ENCODE peak calls at places on chromosomes 5 and 9, in nine cellular contexts. E is MM.1S, C is left ventricle myocardium inferior, F is astrocyte of the spinal cord, I is GM23248, Z is fibroblast of pulmonary artery, Y is A549, H is neuronal stem cell, S is H7. J is an unnamed sample.

GRCh38 chr9:88593537-88594185 is 58.7 kb downstream of the NXNL2 start:
- DNase-seq in E (peak), C (no peak), F (peak), I (peak), Z (peak), Y (peak), H (peak), S (no peak), J (peak)

GRCh38 chr9:2053883-2054845 is 39.0 kb downstream of the SMARCA2 start:
- DNase-seq in E (peak), C (no peak), F (peak), I (peak), Z (peak), Y (no peak), H (no peak), S (no peak), J (peak)

GRCh38 chr5:77066191-77066590 is 20.9 kb downstream of the ZBED3 start:
- DNase-seq in E (no peak), C (no peak), F (no peak), I (no peak), Z (no peak), Y (no peak), H (no peak), S (no peak), J (no peak)

GRCh38 chr5:136062563-136063274 is 33.9 kb downstream of the TGFBI start:
- DNase-seq in E (peak), C (no peak), F (no peak), I (peak), Z (peak), Y (no peak), H (no peak), S (no peak), J (peak)

GRCh38 chr9:16213781-16214515 is 656.5 kb downstream of the BNC2 start:
- DNase-seq in E (no peak), C (peak), F (peak), I (peak), Z (peak), Y (peak), H (no peak), S (no peak), J (no peak)

GRCh38 chr9:127927457-127928231 is 2.9 kb downstream of the PIP5KL1 start:
- DNase-seq in E (peak), C (no peak), F (no peak), I (peak), Z (no peak), Y (no peak), H (no peak), S (peak), J (no peak)

GRCh38 chr5:38556115-38556598 is 289 bp downstream of the LIFR start:
- DNase-seq in E (no peak), C (peak), F (no peak), I (peak), Z (no peak), Y (peak), H (no peak), S (no peak), J (no peak)

GRCh38 chr9:108186996-108187395 is 668.8 kb downstream of the ACTL7B start:
- DNase-seq in E (no peak), C (peak), F (peak), I (peak), Z (peak), Y (no peak), H (no peak), S (no peak), J (no peak)

GRCh38 chr5:146447734-146448380 is 724 bp downstream of the TCERG1 start:
- DNase-seq in E (peak), C (no peak), F (peak), I (peak), Z (peak), Y (no peak), H (no peak), S (no peak), J (no peak)

GRCh38 chr9:7137040-7137439 is 379.3 kb downstream of the KDM4C start:
- DNase-seq in E (no peak), C (no peak), F (no peak), I (no peak), Z (no peak), Y (no peak), H (no peak), S (no peak), J (no peak)

GRCh38 chr9:135662758-135663450 is at the start of gene LCN9:
- DNase-seq in E (no peak), C (no peak), F (peak), I (no peak), Z (peak), Y (no peak), H (peak), S (peak), J (no peak)

GRCh38 chr5:89735108-89735507 is 674.4 kb downstream of the CETN3 start:
- DNase-seq in E (no peak), C (no peak), F (peak), I (peak), Z (peak), Y (no peak), H (no peak), S (no peak), J (no peak)

GRCh38 chr9:88889386-88889785 is 101.9 kb upstream of the S1PR3 start:
- DNase-seq in E (no peak), C (no peak), F (peak), I (peak), Z (no peak), Y (no peak), H (no peak), S (no peak), J (no peak)

DNA sequence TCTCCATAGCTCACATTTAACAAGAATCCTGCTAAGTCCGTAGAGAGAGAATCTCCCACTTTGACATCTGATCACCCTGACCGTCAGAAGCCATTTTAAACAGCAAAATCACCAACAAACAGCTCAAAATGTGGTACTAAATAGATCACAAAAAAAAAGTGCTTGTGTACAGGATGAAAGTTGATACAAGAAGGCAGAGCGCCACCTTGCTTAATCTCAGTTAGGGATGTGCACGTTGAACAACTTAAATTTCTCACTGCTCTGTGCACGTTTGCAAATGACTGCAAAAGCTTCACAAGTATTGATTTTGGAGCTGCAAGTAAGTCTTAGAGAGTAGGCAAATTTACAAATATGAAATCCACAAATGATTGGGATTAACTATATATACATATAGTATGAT is 63.1 kb upstream of the NREP start:
- DNase-seq in E (no peak), C (no peak), F (no peak), I (no peak), Z (no peak), Y (no peak), H (no peak), S (no peak), J (no peak)
- H3K4me3 ChIP-seq in E (no peak), C (no peak), F (no peak), I (no peak), Z (no peak), Y (no peak), H (no peak), S (no peak), J (no peak)

GRCh38 chr5:55220433-55221185 is 6.5 kb downstream of the MCIDAS start:
- DNase-seq in E (no peak), C (no peak), F (no peak), I (peak), Z (no peak), Y (no peak), H (no peak), S (peak), J (no peak)
- H3K4me3 ChIP-seq in E (no peak), C (peak), F (peak), I (peak), Z (peak), Y (no peak), H (peak), S (peak), J (no peak)

GRCh38 chr9:93636667-93637066 is 60.3 kb downstream of the PHF2 start:
- DNase-seq in E (no peak), C (no peak), F (no peak), I (no peak), Z (no peak), Y (no peak), H (no peak), S (peak), J (no peak)
- H3K4me3 ChIP-seq in E (no peak), C (no peak), F (no peak), I (no peak), Z (no peak), Y (no peak), H (no peak), S (no peak), J (no peak)

DNA sequence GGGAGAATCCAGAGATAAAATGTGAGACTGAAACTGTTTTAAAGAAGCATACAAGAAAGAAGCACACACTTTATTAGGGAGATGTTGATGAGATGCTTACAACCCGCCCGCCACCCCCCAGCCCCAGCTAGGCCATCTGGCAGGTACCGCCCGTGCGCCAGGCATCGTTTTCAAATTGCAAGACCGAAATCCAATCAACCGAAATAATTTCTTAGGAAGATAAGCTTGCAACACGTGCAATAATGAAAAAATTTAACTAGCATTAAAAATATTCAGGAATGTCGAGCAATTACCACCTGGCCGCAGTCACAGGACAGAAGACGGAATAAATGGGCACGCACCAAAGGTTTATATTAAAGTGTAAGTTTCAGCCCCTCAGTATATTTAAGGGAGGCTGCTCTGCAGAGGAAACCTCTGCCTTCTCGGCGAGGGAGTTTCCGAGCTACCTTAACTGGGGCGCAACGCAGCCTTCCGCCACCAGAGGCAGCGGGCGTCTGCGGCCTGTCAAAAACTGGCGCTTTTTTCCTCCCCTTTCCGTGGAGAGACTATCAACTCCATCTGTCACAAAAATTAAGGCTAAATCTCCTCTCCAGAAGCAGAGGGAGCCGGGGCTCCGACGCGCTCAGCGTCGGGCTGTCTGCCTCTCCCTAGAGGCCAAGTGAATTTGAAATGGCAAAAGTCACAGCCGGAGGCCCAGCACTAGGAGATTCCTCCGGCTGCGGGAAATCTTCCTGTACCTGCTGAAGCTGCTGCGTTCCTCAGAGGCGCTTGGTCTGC is 1.0 kb upstream of the GAS1 start:
- DNase-seq in E (peak), C (peak), F (peak), I (peak), Z (peak), Y (peak), H (peak), S (peak), J (peak)
- H3K4me3 ChIP-seq in E (peak), C (peak), F (peak), I (peak), Z (peak), Y (peak), H (peak), S (peak), J (peak)

DNA sequence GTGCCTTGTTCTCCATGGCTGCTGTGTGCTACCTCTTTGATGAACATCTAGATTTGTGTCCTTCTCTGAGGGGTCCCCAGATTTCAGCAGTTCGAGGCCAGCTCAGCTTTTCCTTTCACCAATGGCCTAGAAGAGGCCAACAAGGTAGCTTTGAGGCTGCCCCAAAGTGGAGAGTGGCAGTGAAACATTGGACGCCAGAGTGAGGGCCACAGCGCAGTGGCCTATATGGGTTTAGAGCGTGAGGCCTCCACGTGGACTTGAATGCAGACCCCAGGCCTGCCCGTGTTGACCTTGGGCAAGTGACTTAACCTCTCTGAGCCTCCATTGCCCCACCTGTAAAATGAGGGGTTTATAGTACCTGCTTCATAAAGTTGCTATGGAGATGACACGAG is 11.8 kb downstream of the MYOZ3 start:
- DNase-seq in E (no peak), C (no peak), F (no peak), I (no peak), Z (no peak), Y (no peak), H (no peak), S (no peak), J (no peak)
- H3K4me3 ChIP-seq in E (no peak), C (peak), F (peak), I (peak), Z (peak), Y (peak), H (no peak), S (peak), J (no peak)

DNA sequence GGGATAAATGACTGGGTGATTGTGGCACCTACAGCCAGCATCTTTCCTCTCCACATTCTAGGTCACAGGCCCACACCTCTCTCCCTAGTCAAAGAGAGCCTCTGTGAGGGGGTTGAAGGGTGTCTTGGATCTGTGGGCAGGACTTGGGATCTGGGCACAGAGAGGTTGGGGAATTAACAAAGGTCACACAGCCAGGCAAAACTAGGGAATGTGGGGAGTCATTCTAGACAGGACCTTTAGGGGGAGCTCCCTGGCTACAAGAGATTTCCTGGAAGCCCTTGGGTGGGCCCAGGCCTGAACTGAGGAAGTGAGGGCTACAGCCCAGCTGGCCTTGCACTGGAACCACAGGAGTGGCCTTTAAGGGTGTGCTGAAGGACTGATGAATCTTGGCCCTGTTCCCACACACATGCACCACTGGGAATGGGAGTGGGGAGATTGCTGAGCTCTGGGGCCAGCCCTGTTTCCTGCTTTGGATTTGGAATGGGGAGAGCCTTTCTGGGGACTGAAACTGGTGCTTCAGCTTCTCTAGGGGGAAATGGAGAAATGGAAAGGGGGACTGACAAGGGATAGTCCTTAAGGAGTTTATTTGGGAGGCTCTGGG is 12.4 kb upstream of the CXXC5 start:
- DNase-seq in E (peak), C (peak), F (peak), I (peak), Z (peak), Y (no peak), H (no peak), S (peak), J (no peak)
- H3K4me3 ChIP-seq in E (peak), C (peak), F (no peak), I (no peak), Z (no peak), Y (no peak), H (no peak), S (no peak), J (peak)

GRCh38 chr5:111070272-111071134 is 1.0 kb upstream of the TSLP start:
- DNase-seq in E (no peak), C (peak), F (peak), I (peak), Z (no peak), Y (no peak), H (peak), S (peak), J (no peak)
- H3K4me3 ChIP-seq in E (no peak), C (peak), F (peak), I (peak), Z (no peak), Y (no peak), H (peak), S (peak), J (no peak)

GRCh38 chr9:133946840-133947486 is 45.2 kb downstream of the VAV2 start:
- DNase-seq in E (no peak), C (peak), F (no peak), I (no peak), Z (no peak), Y (no peak), H (no peak), S (no peak), J (no peak)

GRCh38 chr9:133944746-133945135 is 47.4 kb downstream of the VAV2 start:
- DNase-seq in E (no peak), C (peak), F (peak), I (peak), Z (peak), Y (no peak), H (no peak), S (no peak), J (no peak)

GRCh38 chr9:133945314-133945975 is 46.7 kb downstream of the VAV2 start:
- DNase-seq in E (no peak), C (peak), F (no peak), I (no peak), Z (no peak), Y (no peak), H (no peak), S (no peak), J (peak)

GRCh38 chr9:133948138-133948537 is 44.0 kb downstream of the VAV2 start:
- DNase-seq in E (no peak), C (peak), F (no peak), I (no peak), Z (no peak), Y (no peak), H (no peak), S (no peak), J (no peak)

DNA sequence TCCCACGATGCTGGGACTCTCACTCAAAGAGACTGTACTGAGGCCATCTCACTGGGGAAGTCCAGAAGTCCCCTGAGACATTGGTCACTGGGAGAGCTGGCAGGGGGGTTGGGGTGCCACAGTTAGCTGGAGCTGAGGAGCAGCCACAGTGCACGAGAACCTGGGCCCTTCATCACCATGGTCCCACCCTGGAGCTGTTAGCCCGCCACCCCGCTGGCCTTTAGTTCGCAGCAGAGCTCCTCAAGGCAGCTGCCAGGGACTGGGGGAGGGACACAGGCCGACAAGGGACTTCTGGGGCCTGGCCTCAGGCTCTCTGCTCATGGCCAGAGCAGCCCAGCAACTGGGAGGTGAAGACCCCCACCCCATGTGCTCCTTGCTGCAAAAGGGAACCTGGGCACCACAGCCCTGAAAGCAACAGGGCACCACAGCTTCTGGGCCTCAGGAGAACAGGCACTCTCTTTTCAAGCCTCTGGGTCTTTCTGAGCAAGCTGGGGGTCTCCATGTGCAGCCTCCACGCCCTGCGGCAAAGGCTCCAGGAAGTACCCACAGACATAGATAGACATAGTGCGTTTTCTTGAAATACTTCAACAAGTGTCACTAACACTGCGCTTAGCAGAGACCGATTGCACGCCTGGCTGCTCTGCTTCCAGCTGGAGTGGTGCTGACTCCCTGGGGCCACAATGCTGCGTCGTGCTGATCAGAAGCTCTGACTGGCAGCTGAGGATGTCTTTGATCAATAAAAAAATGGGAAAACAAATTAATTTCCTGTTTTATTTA is 46.0 kb downstream of the VAV2 start:
- DNase-seq in E (no peak), C (peak), F (no peak), I (no peak), Z (no peak), Y (no peak), H (no peak), S (no peak), J (no peak)
- H3K4me3 ChIP-seq in E (no peak), C (no peak), F (no peak), I (no peak), Z (no peak), Y (no peak), H (no peak), S (no peak), J (peak)

DNA sequence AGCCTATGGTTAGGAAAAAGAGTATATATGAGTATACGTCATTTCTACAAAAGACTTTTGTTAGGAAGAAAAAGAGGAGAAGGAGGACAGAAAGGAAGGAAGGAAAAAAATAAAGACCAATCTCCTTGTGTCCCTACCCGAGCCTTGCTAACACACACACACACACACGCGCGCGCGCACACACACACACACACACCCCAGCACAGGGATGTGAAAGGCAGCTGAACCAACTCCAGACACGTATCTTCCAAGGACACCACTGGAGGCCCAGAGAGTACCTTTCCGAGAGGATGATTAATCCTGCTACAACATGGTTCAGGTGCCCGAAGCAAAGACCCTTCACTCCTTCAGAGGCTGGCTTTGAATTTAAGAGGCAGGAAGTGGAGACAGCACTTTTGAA is 56.9 kb upstream of the GALNT10 start:
- DNase-seq in E (no peak), C (no peak), F (no peak), I (no peak), Z (no peak), Y (no peak), H (no peak), S (no peak), J (no peak)
- H3K4me3 ChIP-seq in E (no peak), C (no peak), F (no peak), I (no peak), Z (no peak), Y (no peak), H (peak), S (no peak), J (no peak)